ENCODE peak calls at places on chromosomes 3 and 15, in six cellular contexts. Q is neuronal stem cell, N is IMR-90, V is H9, S is H1, Y is mesenchymal stem cell. I is an unnamed sample.

GRCh38 chr3:37862219-37862711 is 585 bp downstream of the CTDSPL start:
- DNase-seq in Q (peak; percentile 41), N (peak; percentile 48), V (peak; percentile 51), S (peak; percentile 67), Y (no peak), I (peak; percentile 55)

GRCh38 chr3:14256046-14256445 is 77.4 kb downstream of the LSM3 start:
- DNase-seq in Q (no peak), N (no peak), V (no peak), S (no peak), Y (no peak), I (no peak)

GRCh38 chr3:193488741-193489140 is 66.0 kb downstream of the ATP13A4 start:
- DNase-seq in Q (no peak), N (no peak), V (no peak), S (no peak), Y (no peak), I (no peak)

GRCh38 chr15:68767833-68768232 is 52.9 kb downstream of the ANP32A start:
- DNase-seq in Q (no peak), N (no peak), V (no peak), S (peak; percentile 7), Y (no peak), I (no peak)

GRCh38 chr3:12553921-12554391 is 2.9 kb upstream of the MKRN2 start:
- DNase-seq in Q (no peak), N (no peak), V (peak; percentile 37), S (peak; percentile 56), Y (peak; percentile 29), I (no peak)

GRCh38 chr15:74403981-74404563 is 29.7 kb downstream of the SEMA7A start:
- DNase-seq in Q (no peak), N (no peak), V (no peak), S (no peak), Y (no peak), I (no peak)

GRCh38 chr15:62940755-62941361 is 101.7 kb upstream of the TPM1 start:
- DNase-seq in Q (no peak), N (peak; percentile 98), V (no peak), S (no peak), Y (peak; percentile 99), I (peak; percentile 10)

GRCh38 chr3:189393598-189393997 is 221.8 kb downstream of the TPRG1 start:
- DNase-seq in Q (no peak), N (no peak), V (no peak), S (no peak), Y (peak; percentile 58), I (no peak)

GRCh38 chr3:158723991-158724390 is 8.3 kb downstream of the RARRES1 start:
- DNase-seq in Q (no peak), N (no peak), V (no peak), S (no peak), Y (no peak), I (no peak)

GRCh38 chr3:177464392-177465225 is 267.3 kb upstream of the TBL1XR1 start:
- DNase-seq in Q (no peak), N (no peak), V (no peak), S (no peak), Y (no peak), I (no peak)

GRCh38 chr3:115217678-115218451 is 70.8 kb upstream of the ZBTB20 start:
- DNase-seq in Q (peak; percentile 39), N (peak; percentile 71), V (no peak), S (no peak), Y (peak; percentile 64), I (peak; percentile 56)

GRCh38 chr15:61621146-61621545 is 392.0 kb upstream of the RORA start:
- DNase-seq in Q (peak; percentile 31), N (no peak), V (peak; percentile 65), S (peak; percentile 57), Y (no peak), I (peak; percentile 66)

GRCh38 chr15:78170848-78171773 is 21.9 kb downstream of the IDH3A start:
- DNase-seq in Q (no peak), N (no peak), V (no peak), S (no peak), Y (no peak), I (no peak)

GRCh38 chr3:120908030-120908802 is at the start of gene STXBP5L:
- DNase-seq in Q (peak; percentile 96), N (peak; percentile 52), V (peak; percentile 99), S (peak; percentile 100), Y (peak; percentile 63), I (peak; percentile 99)

GRCh38 chr3:130692455-130692854 is 54.2 kb downstream of the PIK3R4 start:
- DNase-seq in Q (no peak), N (peak; percentile 18), V (no peak), S (no peak), Y (peak; percentile 3), I (no peak)

GRCh38 chr3:188090626-188091309 is 63.2 kb upstream of the LPP start:
- DNase-seq in Q (no peak), N (no peak), V (no peak), S (no peak), Y (no peak), I (no peak)

GRCh38 chr3:193871093-193871485 is 264.9 kb upstream of the HES1 start:
- DNase-seq in Q (no peak), N (no peak), V (no peak), S (no peak), Y (no peak), I (no peak)

GRCh38 chr3:45182915-45183881 is 37.0 kb upstream of the CDCP1 start:
- DNase-seq in Q (no peak), N (peak; percentile 54), V (peak; percentile 63), S (peak; percentile 61), Y (peak; percentile 68), I (peak; percentile 83)

GRCh38 chr3:171646357-171647133 is 163.7 kb downstream of the PLD1 start:
- DNase-seq in Q (peak; percentile 9), N (peak; percentile 80), V (no peak), S (no peak), Y (peak; percentile 69), I (peak; percentile 51)

GRCh38 chr3:197174927-197175326 is 123.5 kb downstream of the DLG1 start:
- DNase-seq in Q (no peak), N (no peak), V (no peak), S (no peak), Y (no peak), I (no peak)

GRCh38 chr3:87120850-87121249 is 106.3 kb upstream of the CHMP2B start:
- DNase-seq in Q (peak; percentile 18), N (no peak), V (peak; percentile 31), S (no peak), Y (no peak), I (peak; percentile 30)

GRCh38 chr15:63093486-63094205 is 28.0 kb upstream of the LACTB start:
- DNase-seq in Q (peak; percentile 64), N (peak; percentile 80), V (peak; percentile 91), S (peak; percentile 87), Y (peak; percentile 80), I (peak; percentile 87)

GRCh38 chr15:63374686-63375520 is 6.7 kb downstream of the CA12 start:
- DNase-seq in Q (no peak), N (peak; percentile 80), V (no peak), S (no peak), Y (peak; percentile 85), I (no peak)

GRCh38 chr3:42159706-42160472 is 68.7 kb downstream of the TRAK1 start:
- DNase-seq in Q (peak; percentile 51), N (no peak), V (peak; percentile 97), S (peak; percentile 82), Y (peak; percentile 34), I (peak; percentile 98)

GRCh38 chr3:178748874-178749273 is 212.6 kb downstream of the KCNMB2 start:
- DNase-seq in Q (no peak), N (no peak), V (no peak), S (no peak), Y (no peak), I (no peak)

GRCh38 chr15:95291878-95292472 is 1038.5 kb upstream of the NR2F2 start:
- DNase-seq in Q (peak; percentile 38), N (peak; percentile 56), V (no peak), S (no peak), Y (no peak), I (peak; percentile 63)

GRCh38 chr3:181610083-181610972 is 101.4 kb upstream of the SOX2 start:
- DNase-seq in Q (peak; percentile 70), N (no peak), V (no peak), S (no peak), Y (no peak), I (peak; percentile 39)

GRCh38 chr3:24020036-24020691 is 75.1 kb downstream of the NR1D2 start:
- DNase-seq in Q (no peak), N (no peak), V (no peak), S (no peak), Y (no peak), I (no peak)

GRCh38 chr15:19992428-19992827 is 549.2 kb downstream of the GOLGA6L6 start:
- DNase-seq in Q (no peak), N (no peak), V (no peak), S (no peak), Y (no peak), I (no peak)

GRCh38 chr3:151869186-151869585 is 4.3 kb upstream of the SUCNR1 start:
- DNase-seq in Q (no peak), N (no peak), V (no peak), S (no peak), Y (peak; percentile 74), I (no peak)

GRCh38 chr3:151871639-151872468 is 1.6 kb upstream of the SUCNR1 start:
- DNase-seq in Q (no peak), N (no peak), V (no peak), S (no peak), Y (peak; percentile 41), I (no peak)

GRCh38 chr3:151877269-151877668 is 3.8 kb downstream of the SUCNR1 start:
- DNase-seq in Q (no peak), N (no peak), V (no peak), S (no peak), Y (no peak), I (no peak)

GRCh38 chr3:151875759-151876158 is 2.3 kb downstream of the SUCNR1 start:
- DNase-seq in Q (no peak), N (peak; percentile 46), V (no peak), S (no peak), Y (peak; percentile 49), I (no peak)

GRCh38 chr3:151873433-151873832 is at the start of gene SUCNR1:
- DNase-seq in Q (no peak), N (no peak), V (no peak), S (no peak), Y (no peak), I (no peak)
- H3K9ac ChIP-seq in Q (no peak within 1 kb of the TSS), N (no peak within 1 kb of the TSS), V (no peak within 1 kb of the TSS), S (no peak within 1 kb of the TSS), Y (no peak within 1 kb of the TSS), I (no peak within 1 kb of the TSS)

GRCh38 chr15:59738676-59739075 is 49.6 kb upstream of the BNIP2 start:
- DNase-seq in Q (no peak), N (no peak), V (no peak), S (no peak), Y (no peak), I (no peak)
- H4K8ac ChIP-seq in Q (no peak overlapping the region), N (no peak overlapping the region), V (no peak overlapping the region), S (no peak overlapping the region), Y (no peak overlapping the region), I (no peak overlapping the region)

GRCh38 chr15:75966073-75966472 is 46.2 kb downstream of the NRG4 start:
- DNase-seq in Q (no peak), N (peak; percentile 84), V (no peak), S (no peak), Y (peak; percentile 76), I (no peak)
- H2BK15ac ChIP-seq in Q (no peak overlapping the region), N (no peak overlapping the region), V (no peak overlapping the region), S (no peak overlapping the region), Y (no peak overlapping the region), I (no peak overlapping the region)

DNA sequence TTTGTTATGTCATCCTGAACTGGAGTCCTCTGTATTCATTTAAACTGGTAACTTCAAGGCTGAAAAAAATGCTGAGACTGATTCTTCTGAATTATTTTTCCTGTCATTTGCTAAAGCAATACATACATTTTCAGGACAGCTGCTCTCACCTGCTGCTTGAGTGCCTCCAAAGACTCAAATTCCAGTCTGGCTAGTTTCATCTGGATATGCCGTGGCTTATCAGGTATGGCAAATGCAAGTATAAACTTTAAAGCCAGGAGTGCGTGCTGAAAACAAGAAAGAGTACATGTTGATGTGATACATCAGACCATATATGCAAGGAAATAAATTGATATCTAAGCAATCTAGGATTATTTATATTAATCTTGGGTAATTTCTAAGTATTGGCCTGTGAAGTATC is 146.1 kb downstream of the SNRK start:
- DNase-seq in Q (no peak), N (no peak), V (no peak), S (no peak), Y (no peak), I (no peak)
- H3K9ac ChIP-seq in Q (no peak overlapping the region), N (no peak overlapping the region), V (no peak overlapping the region), S (no peak overlapping the region), Y (no peak overlapping the region), I (no peak overlapping the region)

I was measured in mesendoderm.